ENCODE peak calls at places on chromosome 13, in seven cellular contexts. One of them, this sample, is unnamed.
A peak's percentile ranks its signal among the peaks of the same experiment; 100 is the strongest.

GRCh38 chr13:44148159-44148929 is 225.3 kb upstream of the SERP2 start:
- DNase-seq in GM23338: no peak
- DNase-seq in Peyer's patch: no peak
- DNase-seq in epithelial cell of esophagus: no peak
- DNase-seq in A549: no peak
- DNase-seq in fibroblast of villous mesenchyme: no peak
- DNase-seq in breast epithelium: no peak
- DNase-seq in this sample: no peak

GRCh38 chr13:109780880-109781383 is 5.5 kb downstream of the IRS2 start:
- DNase-seq in breast epithelium: no peak
- DNase-seq in fibroblast of villous mesenchyme: no peak
- DNase-seq in A549: no peak
- DNase-seq in Peyer's patch: no peak
- DNase-seq in GM23338: no peak
- DNase-seq in epithelial cell of esophagus: peak; percentile 29
- DNase-seq in this sample: no peak

GRCh38 chr13:76293751-76294150 is 592.5 kb downstream of the KCTD12 start:
- DNase-seq in GM23338: no peak
- DNase-seq in fibroblast of villous mesenchyme: no peak
- DNase-seq in breast epithelium: no peak
- DNase-seq in epithelial cell of esophagus: peak; percentile 8
- DNase-seq in Peyer's patch: no peak
- DNase-seq in A549: peak; percentile 1
- DNase-seq in this sample: peak; percentile 43

GRCh38 chr13:62194371-62194770 is 778.7 kb upstream of the PCDH20 start:
- DNase-seq in GM23338: no peak
- DNase-seq in Peyer's patch: no peak
- DNase-seq in A549: no peak
- DNase-seq in breast epithelium: no peak
- DNase-seq in fibroblast of villous mesenchyme: no peak
- DNase-seq in epithelial cell of esophagus: no peak
- DNase-seq in this sample: no peak

GRCh38 chr13:77196052-77196618 is 130.8 kb downstream of the MYCBP2 start:
- DNase-seq in epithelial cell of esophagus: no peak
- DNase-seq in A549: no peak
- DNase-seq in Peyer's patch: no peak
- DNase-seq in breast epithelium: no peak
- DNase-seq in fibroblast of villous mesenchyme: peak; percentile 10
- DNase-seq in GM23338: no peak
- DNase-seq in this sample: no peak

GRCh38 chr13:97574926-97575325 is 141.0 kb downstream of the RAP2A start:
- DNase-seq in A549: peak; percentile 32
- DNase-seq in GM23338: peak; percentile 78
- DNase-seq in Peyer's patch: peak; percentile 57
- DNase-seq in fibroblast of villous mesenchyme: peak; percentile 65
- DNase-seq in breast epithelium: no peak
- DNase-seq in epithelial cell of esophagus: peak; percentile 62
- DNase-seq in this sample: peak; percentile 27

GRCh38 chr13:42412812-42413795 is 141.2 kb downstream of the AKAP11 start:
- DNase-seq in fibroblast of villous mesenchyme: no peak
- DNase-seq in Peyer's patch: no peak
- DNase-seq in breast epithelium: no peak
- DNase-seq in A549: no peak
- DNase-seq in epithelial cell of esophagus: no peak
- DNase-seq in GM23338: no peak
- DNase-seq in this sample: no peak

GRCh38 chr13:27522847-27523246 is 72.5 kb upstream of the MTIF3 start:
- DNase-seq in Peyer's patch: no peak
- DNase-seq in GM23338: no peak
- DNase-seq in breast epithelium: no peak
- DNase-seq in epithelial cell of esophagus: no peak
- DNase-seq in fibroblast of villous mesenchyme: no peak
- DNase-seq in A549: no peak
- DNase-seq in this sample: no peak

GRCh38 chr13:33132644-33133440 is 116.6 kb downstream of the KL start:
- DNase-seq in GM23338: no peak
- DNase-seq in breast epithelium: no peak
- DNase-seq in epithelial cell of esophagus: no peak
- DNase-seq in Peyer's patch: no peak
- DNase-seq in A549: no peak
- DNase-seq in fibroblast of villous mesenchyme: peak; percentile 57
- DNase-seq in this sample: no peak

GRCh38 chr13:75305057-75305456 is 176.9 kb downstream of the TBC1D4 start:
- DNase-seq in Peyer's patch: no peak
- DNase-seq in fibroblast of villous mesenchyme: no peak
- DNase-seq in breast epithelium: no peak
- DNase-seq in epithelial cell of esophagus: no peak
- DNase-seq in A549: no peak
- DNase-seq in GM23338: no peak
- DNase-seq in this sample: no peak

GRCh38 chr13:67377919-67378318 is 147.8 kb upstream of the PCDH9 start:
- DNase-seq in Peyer's patch: no peak
- DNase-seq in breast epithelium: no peak
- DNase-seq in GM23338: no peak
- DNase-seq in epithelial cell of esophagus: no peak
- DNase-seq in fibroblast of villous mesenchyme: no peak
- DNase-seq in A549: no peak
- DNase-seq in this sample: no peak

GRCh38 chr13:29684441-29684840 is 89.0 kb upstream of the SLC7A1 start:
- DNase-seq in fibroblast of villous mesenchyme: no peak
- DNase-seq in epithelial cell of esophagus: peak; percentile 77
- DNase-seq in Peyer's patch: no peak
- DNase-seq in A549: no peak
- DNase-seq in GM23338: no peak
- DNase-seq in breast epithelium: no peak
- DNase-seq in this sample: peak; percentile 77

GRCh38 chr13:48928781-48929430 is 46.8 kb upstream of the FNDC3A start:
- DNase-seq in epithelial cell of esophagus: no peak
- DNase-seq in GM23338: no peak
- DNase-seq in Peyer's patch: no peak
- DNase-seq in breast epithelium: no peak
- DNase-seq in fibroblast of villous mesenchyme: no peak
- DNase-seq in A549: no peak
- DNase-seq in this sample: no peak

GRCh38 chr13:82751221-82751620 is 1131.1 kb downstream of the SLITRK1 start:
- DNase-seq in GM23338: no peak
- DNase-seq in A549: no peak
- DNase-seq in Peyer's patch: no peak
- DNase-seq in epithelial cell of esophagus: no peak
- DNase-seq in fibroblast of villous mesenchyme: no peak
- DNase-seq in breast epithelium: no peak
- DNase-seq in this sample: no peak

DNA sequence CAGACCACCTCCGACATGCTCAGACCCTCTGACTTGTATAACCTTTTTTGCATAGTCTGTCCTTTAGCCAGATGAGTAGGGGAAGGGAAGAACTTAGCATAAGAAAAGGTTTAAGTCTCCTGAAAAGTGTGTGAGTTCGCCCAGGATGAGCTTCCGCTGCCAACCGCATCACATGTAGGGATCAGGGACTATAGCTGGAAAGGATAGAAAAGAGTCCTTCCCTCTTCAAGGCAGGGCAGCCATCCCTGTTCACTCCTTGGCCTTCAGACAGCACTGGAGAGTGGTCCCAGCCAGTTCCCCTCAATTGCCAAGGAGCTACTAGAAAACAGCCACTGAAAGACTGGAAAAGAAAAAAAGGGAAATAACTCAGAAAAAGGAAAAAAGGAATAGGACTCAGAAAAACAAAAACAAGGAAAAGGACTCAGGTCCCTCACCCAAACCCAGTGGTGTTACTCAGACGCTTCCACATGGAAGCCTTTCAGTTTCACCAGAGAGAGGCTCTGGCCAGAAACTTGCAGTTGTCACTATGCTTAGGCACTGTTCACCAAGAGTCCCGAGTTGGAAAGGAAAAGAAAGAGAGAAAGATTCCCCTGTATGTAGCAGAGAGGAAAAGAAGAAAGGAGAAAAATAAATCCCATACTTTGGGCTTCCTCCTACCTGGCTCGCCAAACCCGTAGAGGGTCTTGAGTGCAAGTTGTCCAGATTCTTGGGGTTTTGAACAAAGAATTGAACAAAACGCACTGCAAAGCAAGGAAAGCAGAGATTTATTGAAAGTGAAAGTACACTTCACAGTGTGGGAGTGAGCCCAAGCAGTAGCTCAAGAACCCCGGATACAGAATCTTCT is 5.6 kb upstream of the TM9SF2 start:
- DNase-seq in fibroblast of villous mesenchyme: peak; percentile 40
- DNase-seq in A549: no peak
- DNase-seq in GM23338: no peak
- DNase-seq in breast epithelium: no peak
- DNase-seq in Peyer's patch: no peak
- DNase-seq in epithelial cell of esophagus: no peak
- DNase-seq in this sample: no peak
- H3K4me3 ChIP-seq in fibroblast of villous mesenchyme: peak overlapping the region; percentile 52
- H3K4me3 ChIP-seq in A549: peak overlapping the region; percentile 28
- H3K4me3 ChIP-seq in GM23338: no peak overlapping the region
- H3K4me3 ChIP-seq in breast epithelium: peak overlapping the region; percentile 28
- H3K4me3 ChIP-seq in Peyer's patch: peak overlapping the region; percentile 38
- H3K4me3 ChIP-seq in epithelial cell of esophagus: no peak overlapping the region
- H3K4me3 ChIP-seq in this sample: no peak overlapping the region

GRCh38 chr13:51258612-51259358 is 36.6 kb downstream of the FAM124A start:
- DNase-seq in epithelial cell of esophagus: no peak
- DNase-seq in A549: no peak
- DNase-seq in GM23338: no peak
- DNase-seq in breast epithelium: no peak
- DNase-seq in fibroblast of villous mesenchyme: no peak
- DNase-seq in Peyer's patch: no peak
- DNase-seq in this sample: no peak

GRCh38 chr13:51259359-51259645 is 37.1 kb downstream of the FAM124A start:
- DNase-seq in Peyer's patch: no peak
- DNase-seq in epithelial cell of esophagus: no peak
- DNase-seq in fibroblast of villous mesenchyme: no peak
- DNase-seq in A549: no peak
- DNase-seq in GM23338: no peak
- DNase-seq in breast epithelium: no peak
- DNase-seq in this sample: no peak

GRCh38 chr13:51255556-51255955 is 33.4 kb downstream of the FAM124A start:
- DNase-seq in Peyer's patch: no peak
- DNase-seq in fibroblast of villous mesenchyme: no peak
- DNase-seq in GM23338: peak; percentile 44
- DNase-seq in breast epithelium: no peak
- DNase-seq in A549: no peak
- DNase-seq in epithelial cell of esophagus: no peak
- DNase-seq in this sample: no peak

GRCh38 chr13:51260154-51260553 is 38.0 kb downstream of the FAM124A start:
- DNase-seq in breast epithelium: no peak
- DNase-seq in A549: no peak
- DNase-seq in fibroblast of villous mesenchyme: no peak
- DNase-seq in Peyer's patch: no peak
- DNase-seq in epithelial cell of esophagus: no peak
- DNase-seq in GM23338: no peak
- DNase-seq in this sample: no peak

DNA sequence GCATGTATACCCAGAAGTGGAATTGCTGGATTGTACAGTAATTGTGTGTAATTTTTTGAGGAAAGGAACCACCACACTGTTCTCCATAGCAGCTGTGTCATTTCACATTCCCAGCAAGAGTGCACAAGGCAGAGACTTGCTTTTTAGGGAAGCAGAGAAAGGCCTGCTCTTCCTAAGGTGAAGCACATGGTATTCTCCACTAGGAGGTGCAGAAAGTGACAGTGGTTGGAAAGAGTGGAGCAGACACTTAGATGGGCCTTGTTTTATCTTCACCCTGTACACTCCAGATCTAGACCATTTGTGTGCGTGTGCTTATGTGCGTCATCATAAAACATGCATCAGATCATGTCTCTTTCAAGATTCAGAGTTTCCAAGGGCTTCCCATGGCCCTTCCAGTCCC is 35.0 kb downstream of the FAM124A start:
- DNase-seq in fibroblast of villous mesenchyme: no peak
- DNase-seq in breast epithelium: no peak
- DNase-seq in GM23338: peak; percentile 52
- DNase-seq in epithelial cell of esophagus: no peak
- DNase-seq in Peyer's patch: no peak
- DNase-seq in A549: no peak
- DNase-seq in this sample: no peak
- TF ChIP-seq CTCF in fibroblast of villous mesenchyme: no peak
- TF ChIP-seq CTCF in breast epithelium: no peak
- TF ChIP-seq CTCF in GM23338: peak; percentile 29
- TF ChIP-seq CTCF in epithelial cell of esophagus: no peak
- TF ChIP-seq CTCF in Peyer's patch: no peak
- TF ChIP-seq CTCF in A549: no peak
- TF ChIP-seq CTCF in this sample: peak; percentile 4

GRCh38 chr13:40302351-40302750 is 364.1 kb downstream of the FOXO1 start:
- DNase-seq in breast epithelium: no peak
- DNase-seq in epithelial cell of esophagus: no peak
- DNase-seq in Peyer's patch: no peak
- DNase-seq in A549: no peak
- DNase-seq in fibroblast of villous mesenchyme: no peak
- DNase-seq in GM23338: no peak
- DNase-seq in this sample: no peak
- H3K4me3 ChIP-seq in breast epithelium: no peak overlapping the region
- H3K4me3 ChIP-seq in epithelial cell of esophagus: no peak overlapping the region
- H3K4me3 ChIP-seq in Peyer's patch: no peak overlapping the region
- H3K4me3 ChIP-seq in A549: no peak overlapping the region
- H3K4me3 ChIP-seq in fibroblast of villous mesenchyme: no peak overlapping the region
- H3K4me3 ChIP-seq in GM23338: no peak overlapping the region
- H3K4me3 ChIP-seq in this sample: no peak overlapping the region

DNA sequence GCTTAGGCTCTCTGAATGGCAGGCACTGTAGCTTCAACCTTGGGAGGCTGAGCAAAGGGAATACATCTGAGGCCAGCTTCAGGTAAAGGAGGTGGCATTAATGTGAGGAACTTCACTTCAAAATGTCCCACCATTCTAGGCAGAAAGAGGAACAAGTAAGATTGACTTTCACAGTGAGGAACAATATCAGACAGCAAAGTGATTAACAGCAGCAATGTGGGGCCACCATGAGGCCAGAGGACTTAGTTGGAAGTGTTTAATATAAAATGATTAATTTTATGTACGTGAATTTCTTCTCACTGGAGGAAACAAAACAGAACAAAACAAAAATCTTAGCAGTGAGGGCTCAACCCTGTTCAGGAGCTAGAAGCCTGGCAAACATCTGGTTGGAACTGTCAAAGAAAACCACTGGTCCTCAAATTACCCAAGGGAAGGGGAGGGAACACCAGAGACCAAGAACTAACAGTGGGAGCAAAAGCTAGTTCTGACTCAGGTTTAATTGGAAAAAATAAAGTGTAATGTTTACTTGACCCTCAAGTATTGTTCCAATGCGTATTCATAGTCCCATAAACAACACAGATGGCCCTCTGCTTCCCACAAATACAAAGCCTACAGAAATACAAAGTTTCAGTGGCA is 43.9 kb upstream of the FRY start:
- DNase-seq in fibroblast of villous mesenchyme: peak; percentile 83
- DNase-seq in Peyer's patch: no peak
- DNase-seq in GM23338: no peak
- DNase-seq in epithelial cell of esophagus: no peak
- DNase-seq in breast epithelium: no peak
- DNase-seq in A549: no peak
- DNase-seq in this sample: no peak
- TF ChIP-seq CTCF in fibroblast of villous mesenchyme: no peak
- TF ChIP-seq CTCF in Peyer's patch: no peak
- TF ChIP-seq CTCF in GM23338: no peak
- TF ChIP-seq CTCF in epithelial cell of esophagus: no peak
- TF ChIP-seq CTCF in breast epithelium: no peak
- TF ChIP-seq CTCF in A549: no peak
- TF ChIP-seq CTCF in this sample: no peak